ENCODE peak calls at places on chromosomes 6 and 20, in six cellular contexts. R is RWPE1; M is cardiac fibroblast; X is thyroid gland; Z is lower lobe of right lung; E is CD4-positive, alpha-beta T cell. F is an unnamed sample.
A peak's percentile ranks its signal among the peaks of the same experiment; 100 is the strongest.

GRCh38 chr6:75244063-75244575 is 518 bp upstream of the COX7A2 start:
- DNase-seq in R (no peak), M (no peak), X (no peak), Z (no peak), E (no peak), F (no peak)

GRCh38 chr20:49690899-49691620 is 22.6 kb downstream of the B4GALT5 start:
- DNase-seq in X (no peak), M (peak; percentile 73), E (no peak), Z (no peak), R (peak; percentile 64), F (no peak)

GRCh38 chr20:9422335-9422734 is 92.1 kb upstream of the LAMP5 start:
- DNase-seq in M (no peak), E (no peak), R (no peak), X (no peak), Z (no peak), F (no peak)

GRCh38 chr6:112016335-112016734 is 37.6 kb upstream of the CCN6 start:
- DNase-seq in X (no peak), Z (no peak), R (peak; percentile 46), M (peak; percentile 71), E (no peak), F (no peak)

GRCh38 chr20:57576002-57576401 is 15.1 kb downstream of the PCK1 start:
- DNase-seq in X (no peak), E (no peak), M (no peak), Z (no peak), R (no peak), F (no peak)

GRCh38 chr6:33621396-33622388 is 570 bp downstream of the ITPR3 start:
- DNase-seq in R (no peak), M (peak; percentile 57), X (peak; percentile 75), E (peak; percentile 27), Z (peak; percentile 78), F (no peak)

GRCh38 chr6:72580281-72580940 is 41.5 kb upstream of the KCNQ5 start:
- DNase-seq in E (no peak), R (peak; percentile 75), M (peak; percentile 89), Z (no peak), X (peak; percentile 38), F (no peak)

GRCh38 chr6:42075159-42075838 is 25.0 kb downstream of the TAF8 start:
- DNase-seq in R (peak; percentile 82), Z (peak; percentile 84), M (peak; percentile 84), E (peak; percentile 47), X (peak; percentile 97), F (peak; percentile 88)

GRCh38 chr6:109241199-109241598 is 141.1 kb downstream of the CD164 start:
- DNase-seq in M (peak; percentile 45), X (no peak), E (no peak), Z (no peak), R (peak; percentile 55), F (no peak)

GRCh38 chr20:17614176-17614811 is 44.4 kb downstream of the DSTN start:
- DNase-seq in R (peak; percentile 14), Z (peak; percentile 57), E (no peak), M (peak; percentile 63), X (no peak), F (no peak)

GRCh38 chr6:132483779-132484679 is 28.9 kb downstream of the STX7 start:
- DNase-seq in M (peak; percentile 79), X (peak; percentile 35), R (peak; percentile 55), E (peak; percentile 12), Z (no peak), F (peak; percentile 48)

GRCh38 chr20:61170921-61171320 is 81.1 kb upstream of the CDH4 start:
- DNase-seq in E (no peak), M (no peak), R (no peak), Z (no peak), X (no peak), F (no peak)

GRCh38 chr6:159981171-159981571 is 12.3 kb downstream of the IGF2R start:
- DNase-seq in R (no peak), M (no peak), E (no peak), X (peak; percentile 15), Z (no peak), F (no peak)

GRCh38 chr6:110575910-110576463 is 99.6 kb upstream of the SLC22A16 start:
- DNase-seq in E (no peak), Z (no peak), X (no peak), R (no peak), M (no peak), F (no peak)

GRCh38 chr6:146962332-146962731 is 241.9 kb upstream of the STXBP5 start:
- DNase-seq in Z (no peak), E (no peak), M (no peak), R (no peak), X (no peak), F (peak; percentile 42)

GRCh38 chr6:16146028-16146427 is 17.1 kb downstream of the MYLIP start:
- DNase-seq in X (peak; percentile 87), M (no peak), E (no peak), R (no peak), Z (no peak), F (no peak)

GRCh38 chr6:98657764-98658163 is 176.6 kb upstream of the POU3F2 start:
- DNase-seq in X (peak; percentile 21), R (peak; percentile 8), M (peak; percentile 25), Z (peak; percentile 45), E (no peak), F (peak; percentile 64)

GRCh38 chr20:62361799-62362589 is 5.1 kb downstream of the LAMA5 start:
- DNase-seq in M (no peak), Z (peak; percentile 91), E (no peak), X (peak; percentile 91), R (peak; percentile 84), F (no peak)

GRCh38 chr6:83247471-83247870 is 54.3 kb downstream of the RWDD2A start:
- DNase-seq in Z (no peak), M (no peak), R (no peak), X (no peak), E (no peak), F (no peak)

GRCh38 chr20:14882157-14882556 is 544.7 kb upstream of the FLRT3 start:
- DNase-seq in E (no peak), M (no peak), X (no peak), R (no peak), Z (no peak), F (no peak)

GRCh38 chr20:54061106-54061881 is 9.1 kb downstream of the BCAS1 start:
- DNase-seq in X (no peak), R (peak; percentile 73), M (peak; percentile 53), E (no peak), Z (no peak), F (no peak)

GRCh38 chr20:19864130-19864529 is 106.1 kb downstream of the RIN2 start:
- DNase-seq in E (no peak), X (no peak), Z (no peak), R (no peak), M (no peak), F (no peak)

GRCh38 chr20:19866070-19866469 is 108.0 kb downstream of the RIN2 start:
- DNase-seq in M (no peak), R (no peak), Z (no peak), E (no peak), X (no peak), F (no peak)

GRCh38 chr20:19867940-19868371 is 109.9 kb downstream of the RIN2 start:
- DNase-seq in R (no peak), X (no peak), Z (peak; percentile 71), M (no peak), E (no peak), F (no peak)

GRCh38 chr20:19868383-19868782 is 110.3 kb downstream of the RIN2 start:
- DNase-seq in R (no peak), Z (no peak), X (no peak), E (no peak), M (no peak), F (no peak)

GRCh38 chr20:19867074-19867473 is 109.0 kb downstream of the RIN2 start:
- DNase-seq in E (no peak), X (no peak), M (peak; percentile 26), Z (no peak), R (no peak), F (no peak)
- TF ChIP-seq CTCF in E (no peak), X (no peak), M (no peak), Z (no peak), R (no peak), F (no peak)

GRCh38 chr20:46407671-46407996 is 1.2 kb upstream of the ELMO2 start:
- DNase-seq in X (no peak), R (no peak), M (no peak), Z (no peak), E (no peak), F (no peak)
- TF ChIP-seq CTCF in X (no peak), R (no peak), M (no peak), Z (no peak), E (no peak), F (no peak)

DNA sequence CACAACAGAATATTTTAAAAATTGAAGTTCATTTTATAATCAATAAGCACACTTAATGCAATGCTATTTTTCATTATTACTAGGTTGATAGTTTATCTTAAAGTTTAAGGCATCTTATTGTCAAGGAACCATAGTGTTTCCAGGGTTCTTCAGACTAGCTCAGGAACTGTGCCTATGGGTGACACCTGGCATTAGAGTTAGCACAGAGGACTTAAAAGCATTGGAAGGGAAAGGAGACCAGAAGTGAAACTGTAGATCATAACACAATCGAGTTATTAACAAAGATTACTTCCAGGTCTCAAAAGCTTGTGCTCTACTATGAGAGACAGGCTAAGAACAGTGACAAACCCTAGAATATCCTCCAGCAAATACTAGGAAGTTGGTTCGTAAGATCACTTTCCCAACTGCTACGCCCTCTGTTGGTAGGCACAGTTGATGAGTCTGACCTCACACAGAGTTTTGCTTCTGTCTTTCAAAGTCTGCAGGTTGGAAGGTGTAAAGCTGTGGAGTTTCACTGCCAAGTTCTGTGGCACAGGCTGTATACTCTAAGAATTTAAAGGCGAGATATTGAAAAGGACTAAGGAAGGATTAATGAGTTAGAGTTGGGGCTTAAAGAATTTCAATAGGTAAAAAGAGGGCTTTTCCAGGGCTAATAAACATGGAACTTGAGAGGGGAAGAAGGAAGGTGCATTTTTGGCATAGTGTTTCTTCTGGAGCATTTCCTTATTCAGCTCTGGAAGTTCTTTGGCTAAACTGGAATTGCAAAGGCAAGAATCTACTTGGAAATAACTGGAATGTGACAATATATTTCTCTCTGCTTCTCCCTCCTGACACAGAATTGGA is 531.3 kb upstream of the JAG1 start:
- DNase-seq in M (peak; percentile 81), Z (peak; percentile 48), R (peak; percentile 50), E (no peak), X (peak; percentile 74), F (no peak)
- TF ChIP-seq CTCF in M (peak; percentile 90), Z (peak; percentile 80), R (peak; percentile 69), E (no peak), X (peak; percentile 81), F (peak; percentile 58)

DNA sequence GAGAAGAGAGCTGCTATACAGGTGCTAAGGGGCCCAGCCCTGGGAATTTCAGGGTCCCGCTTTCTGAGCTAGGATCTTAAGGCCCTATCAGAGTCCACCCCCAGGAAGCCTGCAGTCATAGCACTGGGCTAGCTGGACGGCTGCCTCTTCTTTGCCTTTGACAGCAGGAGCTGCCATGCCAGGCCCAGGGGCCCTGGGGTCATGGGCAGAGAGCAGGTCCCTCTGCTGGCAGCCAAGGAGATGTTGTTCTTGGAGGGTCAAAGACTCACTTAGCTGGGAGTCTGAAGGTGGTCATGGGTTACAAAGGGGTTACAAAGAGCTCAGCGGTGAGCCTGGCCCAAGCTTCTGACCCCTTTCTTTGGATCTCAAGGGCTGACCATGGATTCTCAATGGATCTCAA is 52.7 kb downstream of the RPP21 start:
- DNase-seq in M (no peak), Z (no peak), R (no peak), X (no peak), E (no peak), F (no peak)
- TF ChIP-seq CTCF in M (no peak), Z (no peak), R (no peak), X (no peak), E (no peak), F (no peak)

DNA sequence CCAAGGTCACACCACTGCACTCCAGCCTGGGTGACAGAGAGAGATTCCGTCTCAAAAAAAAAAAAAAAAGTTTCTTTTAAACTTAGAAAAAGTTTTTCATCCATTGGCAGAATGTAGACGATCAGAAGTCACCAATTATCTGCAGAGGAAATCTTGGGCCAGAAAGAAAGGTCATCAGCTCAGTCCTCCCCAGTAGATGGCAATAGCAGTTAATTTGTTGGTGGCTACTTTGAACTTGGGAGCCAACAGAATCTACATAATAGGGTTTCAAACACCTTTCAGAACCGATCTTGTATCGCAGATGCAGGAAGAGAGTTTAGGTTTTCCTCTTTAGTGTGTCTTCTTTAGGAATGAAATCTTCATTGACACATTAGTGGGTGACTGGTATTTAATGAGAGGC is 41.7 kb downstream of the LBP start:
- DNase-seq in Z (no peak), E (no peak), M (no peak), X (no peak), R (no peak), F (no peak)
- TF ChIP-seq CTCF in Z (no peak), E (no peak), M (no peak), X (no peak), R (no peak), F (no peak)

F was measured in mesothelial cell of epicardium.